ENCODE peak calls at places on chromosomes 11 and 22, in eight cellular contexts. One of them, this sample, is unnamed.
A peak's percentile ranks its signal among the peaks of the same experiment; 100 is the strongest.

GRCh38 chr22:48581821-48582469 is 1245.7 kb downstream of the BRD1 start:
- DNase-seq in Kasumi-1: no peak
- DNase-seq in right lobe of liver: no peak
- DNase-seq in GM04504: no peak
- DNase-seq in WERI-Rb-1: no peak
- DNase-seq in foreskin melanocyte: no peak
- DNase-seq in iris pigment epithelial cell: no peak
- DNase-seq in naive thymus-derived CD4-positive, alpha-beta T cell: no peak
- DNase-seq in this sample: no peak

GRCh38 chr11:30786392-30787120 is 200.4 kb upstream of the MPPED2 start:
- DNase-seq in naive thymus-derived CD4-positive, alpha-beta T cell: no peak
- DNase-seq in WERI-Rb-1: no peak
- DNase-seq in right lobe of liver: no peak
- DNase-seq in iris pigment epithelial cell: peak; percentile 40
- DNase-seq in GM04504: peak; percentile 9
- DNase-seq in foreskin melanocyte: no peak
- DNase-seq in Kasumi-1: no peak
- DNase-seq in this sample: no peak

GRCh38 chr11:134498326-134499139 is 86.5 kb upstream of the B3GAT1 start:
- DNase-seq in naive thymus-derived CD4-positive, alpha-beta T cell: no peak
- DNase-seq in iris pigment epithelial cell: no peak
- DNase-seq in GM04504: no peak
- DNase-seq in right lobe of liver: peak; percentile 86
- DNase-seq in foreskin melanocyte: no peak
- DNase-seq in Kasumi-1: no peak
- DNase-seq in WERI-Rb-1: no peak
- DNase-seq in this sample: peak; percentile 76

GRCh38 chr11:133163463-133164419 is 368.6 kb downstream of the OPCML start:
- DNase-seq in right lobe of liver: no peak
- DNase-seq in foreskin melanocyte: peak; percentile 31
- DNase-seq in GM04504: peak; percentile 10
- DNase-seq in iris pigment epithelial cell: peak; percentile 20
- DNase-seq in Kasumi-1: peak; percentile 26
- DNase-seq in WERI-Rb-1: peak; percentile 38
- DNase-seq in naive thymus-derived CD4-positive, alpha-beta T cell: no peak
- DNase-seq in this sample: peak; percentile 80

GRCh38 chr22:33544707-33545106 is 375.6 kb downstream of the LARGE1 start:
- DNase-seq in iris pigment epithelial cell: no peak
- DNase-seq in naive thymus-derived CD4-positive, alpha-beta T cell: no peak
- DNase-seq in WERI-Rb-1: no peak
- DNase-seq in Kasumi-1: no peak
- DNase-seq in right lobe of liver: no peak
- DNase-seq in foreskin melanocyte: peak; percentile 50
- DNase-seq in GM04504: no peak
- DNase-seq in this sample: no peak

GRCh38 chr11:94767701-94768601 is at the start of gene AMOTL1:
- DNase-seq in right lobe of liver: peak; percentile 90
- DNase-seq in naive thymus-derived CD4-positive, alpha-beta T cell: no peak
- DNase-seq in iris pigment epithelial cell: peak; percentile 86
- DNase-seq in WERI-Rb-1: peak; percentile 98
- DNase-seq in GM04504: peak; percentile 67
- DNase-seq in Kasumi-1: peak; percentile 90
- DNase-seq in foreskin melanocyte: peak; percentile 84
- DNase-seq in this sample: peak; percentile 82

GRCh38 chr22:40728731-40729189 is 49.5 kb downstream of the MCHR1 start:
- DNase-seq in iris pigment epithelial cell: peak; percentile 49
- DNase-seq in foreskin melanocyte: peak; percentile 91
- DNase-seq in Kasumi-1: no peak
- DNase-seq in right lobe of liver: no peak
- DNase-seq in naive thymus-derived CD4-positive, alpha-beta T cell: peak; percentile 86
- DNase-seq in WERI-Rb-1: peak; percentile 20
- DNase-seq in GM04504: no peak
- DNase-seq in this sample: no peak

GRCh38 chr11:73374130-73374529 is 2.1 kb upstream of the RELT start:
- DNase-seq in iris pigment epithelial cell: no peak
- DNase-seq in right lobe of liver: no peak
- DNase-seq in foreskin melanocyte: peak; percentile 78
- DNase-seq in GM04504: peak; percentile 29
- DNase-seq in WERI-Rb-1: no peak
- DNase-seq in naive thymus-derived CD4-positive, alpha-beta T cell: no peak
- DNase-seq in Kasumi-1: no peak
- DNase-seq in this sample: no peak

GRCh38 chr22:42296381-42296853 is 26.0 kb upstream of the TCF20 start:
- DNase-seq in foreskin melanocyte: no peak
- DNase-seq in WERI-Rb-1: no peak
- DNase-seq in iris pigment epithelial cell: no peak
- DNase-seq in GM04504: no peak
- DNase-seq in Kasumi-1: no peak
- DNase-seq in naive thymus-derived CD4-positive, alpha-beta T cell: no peak
- DNase-seq in right lobe of liver: no peak
- DNase-seq in this sample: peak; percentile 83

GRCh38 chr11:69700278-69701140 is 3.3 kb downstream of the FGF19 start:
- DNase-seq in WERI-Rb-1: peak; percentile 89
- DNase-seq in foreskin melanocyte: peak; percentile 33
- DNase-seq in GM04504: peak; percentile 41
- DNase-seq in naive thymus-derived CD4-positive, alpha-beta T cell: no peak
- DNase-seq in iris pigment epithelial cell: peak; percentile 55
- DNase-seq in Kasumi-1: no peak
- DNase-seq in right lobe of liver: peak; percentile 85
- DNase-seq in this sample: peak; percentile 73

GRCh38 chr22:22408731-22409696 is 99.5 kb downstream of the ZNF280B start:
- DNase-seq in naive thymus-derived CD4-positive, alpha-beta T cell: no peak
- DNase-seq in WERI-Rb-1: peak; percentile 80
- DNase-seq in GM04504: no peak
- DNase-seq in Kasumi-1: no peak
- DNase-seq in right lobe of liver: no peak
- DNase-seq in foreskin melanocyte: no peak
- DNase-seq in iris pigment epithelial cell: peak; percentile 17
- DNase-seq in this sample: peak; percentile 28

GRCh38 chr11:102794382-102794781 is 3.6 kb downstream of the MMP1 start:
- DNase-seq in right lobe of liver: no peak
- DNase-seq in iris pigment epithelial cell: peak; percentile 47
- DNase-seq in GM04504: no peak
- DNase-seq in WERI-Rb-1: peak; percentile 58
- DNase-seq in Kasumi-1: peak; percentile 68
- DNase-seq in foreskin melanocyte: no peak
- DNase-seq in naive thymus-derived CD4-positive, alpha-beta T cell: no peak
- DNase-seq in this sample: no peak

GRCh38 chr11:3840870-3841425 is at the start of gene RHOG:
- DNase-seq in Kasumi-1: no peak
- DNase-seq in naive thymus-derived CD4-positive, alpha-beta T cell: peak; percentile 38
- DNase-seq in iris pigment epithelial cell: peak; percentile 83
- DNase-seq in right lobe of liver: peak; percentile 89
- DNase-seq in GM04504: peak; percentile 64
- DNase-seq in foreskin melanocyte: peak; percentile 78
- DNase-seq in WERI-Rb-1: peak; percentile 73
- DNase-seq in this sample: peak; percentile 82

GRCh38 chr22:26318975-26319374 is 110.1 kb upstream of the ASPHD2 start:
- DNase-seq in WERI-Rb-1: no peak
- DNase-seq in foreskin melanocyte: no peak
- DNase-seq in Kasumi-1: peak; percentile 10
- DNase-seq in right lobe of liver: no peak
- DNase-seq in GM04504: peak; percentile 34
- DNase-seq in iris pigment epithelial cell: no peak
- DNase-seq in naive thymus-derived CD4-positive, alpha-beta T cell: no peak
- DNase-seq in this sample: no peak

GRCh38 chr11:63289658-63290057 is 46.3 kb upstream of the SLC22A25 start:
- DNase-seq in iris pigment epithelial cell: no peak
- DNase-seq in GM04504: no peak
- DNase-seq in Kasumi-1: no peak
- DNase-seq in naive thymus-derived CD4-positive, alpha-beta T cell: no peak
- DNase-seq in WERI-Rb-1: no peak
- DNase-seq in right lobe of liver: no peak
- DNase-seq in foreskin melanocyte: no peak
- DNase-seq in this sample: no peak

GRCh38 chr22:49746065-49746464 is 81.6 kb downstream of the BRD1 start:
- DNase-seq in Kasumi-1: no peak
- DNase-seq in iris pigment epithelial cell: no peak
- DNase-seq in right lobe of liver: no peak
- DNase-seq in foreskin melanocyte: no peak
- DNase-seq in WERI-Rb-1: no peak
- DNase-seq in GM04504: no peak
- DNase-seq in naive thymus-derived CD4-positive, alpha-beta T cell: no peak
- DNase-seq in this sample: no peak

GRCh38 chr22:42292726-42293520 is 22.5 kb upstream of the TCF20 start:
- DNase-seq in right lobe of liver: no peak
- DNase-seq in foreskin melanocyte: no peak
- DNase-seq in GM04504: no peak
- DNase-seq in naive thymus-derived CD4-positive, alpha-beta T cell: no peak
- DNase-seq in Kasumi-1: no peak
- DNase-seq in WERI-Rb-1: no peak
- DNase-seq in iris pigment epithelial cell: no peak
- DNase-seq in this sample: no peak

GRCh38 chr11:126197277-126197939 is 14.0 kb downstream of the RPUSD4 start:
- DNase-seq in iris pigment epithelial cell: peak; percentile 60
- DNase-seq in GM04504: no peak
- DNase-seq in foreskin melanocyte: no peak
- DNase-seq in WERI-Rb-1: no peak
- DNase-seq in right lobe of liver: peak; percentile 73
- DNase-seq in Kasumi-1: no peak
- DNase-seq in naive thymus-derived CD4-positive, alpha-beta T cell: no peak
- DNase-seq in this sample: no peak

GRCh38 chr11:86041975-86042378 is 26.9 kb downstream of the PICALM start:
- DNase-seq in GM04504: peak; percentile 81
- DNase-seq in Kasumi-1: peak; percentile 90
- DNase-seq in iris pigment epithelial cell: peak; percentile 91
- DNase-seq in naive thymus-derived CD4-positive, alpha-beta T cell: peak; percentile 68
- DNase-seq in foreskin melanocyte: peak; percentile 82
- DNase-seq in WERI-Rb-1: peak; percentile 66
- DNase-seq in right lobe of liver: peak; percentile 62
- DNase-seq in this sample: peak; percentile 91

GRCh38 chr22:35900483-35901168 is 128.0 kb downstream of the RBFOX2 start:
- DNase-seq in foreskin melanocyte: peak; percentile 72
- DNase-seq in Kasumi-1: no peak
- DNase-seq in GM04504: no peak
- DNase-seq in right lobe of liver: no peak
- DNase-seq in WERI-Rb-1: no peak
- DNase-seq in iris pigment epithelial cell: peak; percentile 67
- DNase-seq in naive thymus-derived CD4-positive, alpha-beta T cell: peak; percentile 17
- DNase-seq in this sample: no peak

GRCh38 chr11:70603756-70604211 is 205.5 kb downstream of the CTTN start:
- DNase-seq in foreskin melanocyte: no peak
- DNase-seq in iris pigment epithelial cell: no peak
- DNase-seq in Kasumi-1: no peak
- DNase-seq in WERI-Rb-1: no peak
- DNase-seq in naive thymus-derived CD4-positive, alpha-beta T cell: no peak
- DNase-seq in GM04504: no peak
- DNase-seq in right lobe of liver: no peak
- DNase-seq in this sample: no peak

GRCh38 chr11:3627291-3627690 is 14.5 kb downstream of the ART5 start:
- DNase-seq in iris pigment epithelial cell: peak; percentile 59
- DNase-seq in GM04504: peak; percentile 43
- DNase-seq in Kasumi-1: no peak
- DNase-seq in WERI-Rb-1: no peak
- DNase-seq in right lobe of liver: no peak
- DNase-seq in naive thymus-derived CD4-positive, alpha-beta T cell: no peak
- DNase-seq in foreskin melanocyte: peak; percentile 59
- DNase-seq in this sample: no peak

GRCh38 chr11:94544582-94544831 is 786 bp downstream of the FUT4 start:
- DNase-seq in Kasumi-1: no peak
- DNase-seq in foreskin melanocyte: no peak
- DNase-seq in right lobe of liver: no peak
- DNase-seq in naive thymus-derived CD4-positive, alpha-beta T cell: no peak
- DNase-seq in iris pigment epithelial cell: no peak
- DNase-seq in WERI-Rb-1: no peak
- DNase-seq in GM04504: no peak
- DNase-seq in this sample: no peak

GRCh38 chr11:68584097-68584496 is 100.2 kb upstream of the GAL start:
- DNase-seq in foreskin melanocyte: no peak
- DNase-seq in GM04504: no peak
- DNase-seq in WERI-Rb-1: peak; percentile 54
- DNase-seq in iris pigment epithelial cell: no peak
- DNase-seq in Kasumi-1: peak; percentile 65
- DNase-seq in right lobe of liver: no peak
- DNase-seq in naive thymus-derived CD4-positive, alpha-beta T cell: peak; percentile 51
- DNase-seq in this sample: peak; percentile 22

GRCh38 chr11:117195208-117195607 is 4.0 kb upstream of the TAGLN start:
- DNase-seq in GM04504: no peak
- DNase-seq in foreskin melanocyte: no peak
- DNase-seq in WERI-Rb-1: no peak
- DNase-seq in Kasumi-1: no peak
- DNase-seq in iris pigment epithelial cell: no peak
- DNase-seq in naive thymus-derived CD4-positive, alpha-beta T cell: no peak
- DNase-seq in right lobe of liver: no peak
- DNase-seq in this sample: no peak

GRCh38 chr11:57072640-57073039 is 83.9 kb downstream of the OR5AK2 start:
- DNase-seq in naive thymus-derived CD4-positive, alpha-beta T cell: no peak
- DNase-seq in WERI-Rb-1: no peak
- DNase-seq in GM04504: peak; percentile 97
- DNase-seq in Kasumi-1: no peak
- DNase-seq in right lobe of liver: no peak
- DNase-seq in iris pigment epithelial cell: peak; percentile 98
- DNase-seq in foreskin melanocyte: peak; percentile 88
- DNase-seq in this sample: no peak

GRCh38 chr22:49826603-49827306 is 918 bp downstream of the BRD1 start:
- DNase-seq in GM04504: no peak
- DNase-seq in right lobe of liver: peak; percentile 66
- DNase-seq in iris pigment epithelial cell: peak; percentile 64
- DNase-seq in WERI-Rb-1: no peak
- DNase-seq in foreskin melanocyte: no peak
- DNase-seq in Kasumi-1: no peak
- DNase-seq in naive thymus-derived CD4-positive, alpha-beta T cell: peak; percentile 54
- DNase-seq in this sample: no peak

GRCh38 chr11:113417428-113417827 is 29.8 kb downstream of the ANKK1 start:
- DNase-seq in iris pigment epithelial cell: no peak
- DNase-seq in WERI-Rb-1: no peak
- DNase-seq in Kasumi-1: no peak
- DNase-seq in naive thymus-derived CD4-positive, alpha-beta T cell: no peak
- DNase-seq in foreskin melanocyte: no peak
- DNase-seq in right lobe of liver: no peak
- DNase-seq in GM04504: no peak
- DNase-seq in this sample: no peak

GRCh38 chr11:36703055-36703404 is 105.0 kb upstream of the RAG2 start:
- DNase-seq in Kasumi-1: peak; percentile 28
- DNase-seq in WERI-Rb-1: no peak
- DNase-seq in right lobe of liver: no peak
- DNase-seq in GM04504: no peak
- DNase-seq in iris pigment epithelial cell: no peak
- DNase-seq in foreskin melanocyte: no peak
- DNase-seq in naive thymus-derived CD4-positive, alpha-beta T cell: no peak
- DNase-seq in this sample: peak; percentile 17

GRCh38 chr22:39731481-39731880 is 160.9 kb downstream of the CACNA1I start:
- DNase-seq in foreskin melanocyte: no peak
- DNase-seq in iris pigment epithelial cell: no peak
- DNase-seq in Kasumi-1: no peak
- DNase-seq in right lobe of liver: no peak
- DNase-seq in naive thymus-derived CD4-positive, alpha-beta T cell: no peak
- DNase-seq in GM04504: no peak
- DNase-seq in WERI-Rb-1: no peak
- DNase-seq in this sample: no peak

GRCh38 chr11:36615829-36616228 is 17.8 kb upstream of the RAG2 start:
- DNase-seq in foreskin melanocyte: no peak
- DNase-seq in right lobe of liver: no peak
- DNase-seq in naive thymus-derived CD4-positive, alpha-beta T cell: no peak
- DNase-seq in GM04504: no peak
- DNase-seq in iris pigment epithelial cell: no peak
- DNase-seq in Kasumi-1: no peak
- DNase-seq in WERI-Rb-1: no peak
- DNase-seq in this sample: no peak

GRCh38 chr11:62125316-62125715 is 1.5 kb downstream of the INCENP start:
- DNase-seq in naive thymus-derived CD4-positive, alpha-beta T cell: no peak
- DNase-seq in WERI-Rb-1: no peak
- DNase-seq in Kasumi-1: no peak
- DNase-seq in GM04504: no peak
- DNase-seq in right lobe of liver: no peak
- DNase-seq in iris pigment epithelial cell: no peak
- DNase-seq in foreskin melanocyte: no peak
- DNase-seq in this sample: no peak

GRCh38 chr22:20237480-20238440 is 30.4 kb downstream of the RTN4R start:
- DNase-seq in Kasumi-1: peak; percentile 72
- DNase-seq in foreskin melanocyte: no peak
- DNase-seq in GM04504: no peak
- DNase-seq in right lobe of liver: no peak
- DNase-seq in naive thymus-derived CD4-positive, alpha-beta T cell: peak; percentile 63
- DNase-seq in iris pigment epithelial cell: no peak
- DNase-seq in WERI-Rb-1: no peak
- DNase-seq in this sample: no peak

GRCh38 chr11:128367573-128367972 is 219.8 kb downstream of the ETS1 start:
- DNase-seq in WERI-Rb-1: no peak
- DNase-seq in Kasumi-1: no peak
- DNase-seq in iris pigment epithelial cell: no peak
- DNase-seq in right lobe of liver: no peak
- DNase-seq in GM04504: no peak
- DNase-seq in naive thymus-derived CD4-positive, alpha-beta T cell: no peak
- DNase-seq in foreskin melanocyte: no peak
- DNase-seq in this sample: no peak